ENCODE peak calls at places on chromosomes 16 and 17, in four cellular contexts. Q is endothelial cell; C is tibial nerve; G is stimulated activated CD8-positive, alpha-beta memory T cell treated with anti-CD3 and anti-CD28 coated beads, Interleukin-4, amount 100 ng/mL, for 1 hour. R is an unnamed sample.

GRCh38 chr16:75754126-75754525 is 27.8 kb upstream of the CPHXL start:
- DNase-seq in C (no peak), Q (no peak), G (no peak), R (no peak)

GRCh38 chr16:27237229-27238015 is 31.1 kb downstream of the NSMCE1 start:
- DNase-seq in C (no peak), G (peak), Q (peak), R (no peak)

GRCh38 chr17:49993423-49994037 is 1.5 kb downstream of the DLX3 start:
- DNase-seq in C (no peak), Q (peak), G (no peak), R (peak)

GRCh38 chr16:84532299-84532724 is 27.9 kb upstream of the MEAK7 start:
- DNase-seq in Q (peak), C (peak), G (no peak), R (no peak)

GRCh38 chr16:11066231-11066870 is 122.0 kb downstream of the CLEC16A start:
- DNase-seq in G (no peak), Q (no peak), C (no peak), R (no peak)

GRCh38 chr17:77735341-77736206 is 222.9 kb upstream of the TNRC6C start:
- DNase-seq in G (no peak), Q (no peak), C (no peak), R (no peak)

GRCh38 chr17:36095992-36096391 is 6.0 kb upstream of the CCL3 start:
- DNase-seq in G (no peak), C (no peak), Q (no peak), R (no peak)

GRCh38 chr17:51499906-51500305 is 239.6 kb downstream of the UTP18 start:
- DNase-seq in G (no peak), C (no peak), Q (no peak), R (no peak)

GRCh38 chr16:87108941-87109340 is 208.3 kb downstream of the C16orf95 start:
- DNase-seq in Q (no peak), G (no peak), C (no peak), R (no peak)

GRCh38 chr17:19657182-19657581 is 8.6 kb downstream of the ALDH3A2 start:
- DNase-seq in C (no peak), Q (no peak), G (no peak), R (no peak)

GRCh38 chr16:89359296-89360147 is 130.8 kb downstream of the ANKRD11 start:
- DNase-seq in Q (no peak), G (no peak), C (no peak), R (no peak)

GRCh38 chr17:28227278-28228108 is 91.5 kb upstream of the TMEM97 start:
- DNase-seq in C (no peak), Q (peak), G (no peak), R (peak)

GRCh38 chr17:35257080-35257701 is 14.3 kb downstream of the SLFN5 start:
- DNase-seq in G (no peak), Q (no peak), C (no peak), R (no peak)

GRCh38 chr16:35440875-35441274 is 1981.5 kb downstream of the TP53TG3F start:
- DNase-seq in Q (no peak), G (no peak), C (no peak), R (no peak)

GRCh38 chr16:19578378-19578851 is 22.9 kb downstream of the VPS35L start:
- DNase-seq in C (no peak), Q (no peak), G (no peak), R (no peak)

GRCh38 chr17:45070809-45071208 is 9.7 kb downstream of the NMT1 start:
- DNase-seq in C (no peak), Q (no peak), G (no peak), R (no peak)

GRCh38 chr17:39217734-39218369 is 7.9 kb downstream of the STAC2 start:
- DNase-seq in C (no peak), Q (no peak), G (no peak), R (no peak)

GRCh38 chr17:40696651-40697072 is 6.9 kb downstream of the KRT24 start:
- DNase-seq in Q (no peak), G (no peak), C (no peak), R (no peak)

GRCh38 chr17:58665946-58666857 is 25.6 kb downstream of the TEX14 start:
- DNase-seq in G (no peak), Q (no peak), C (no peak), R (no peak)

GRCh38 chr17:78888911-78889496 is 14.0 kb downstream of the CEP295NL start:
- DNase-seq in C (no peak), G (no peak), Q (no peak), R (no peak)